ENCODE peak calls at places on chromosomes 11 and 22, in five cellular contexts. N, Z, R, A and H are unnamed samples.

GRCh38 chr22:44543362-44543761 is 45.3 kb upstream of the RTL6 start:
- DNase-seq in N (no peak), Z (no peak), R (no peak), A (no peak), H (no peak)

GRCh38 chr11:73223998-73224730 is 6.1 kb downstream of the P2RY2 start:
- DNase-seq in N (no peak), Z (no peak), R (no peak), A (no peak), H (peak)

GRCh38 chr11:83221694-83222093 is 28.2 kb downstream of the ANKRD42 start:
- DNase-seq in N (no peak), Z (no peak), R (no peak), A (no peak), H (no peak)

GRCh38 chr11:99822846-99823565 is 802.3 kb downstream of the CNTN5 start:
- DNase-seq in N (no peak), Z (no peak), R (peak), A (no peak), H (no peak)

GRCh38 chr22:43835736-43836135 is 23.6 kb upstream of the EFCAB6 start:
- DNase-seq in N (no peak), Z (no peak), R (no peak), A (no peak), H (no peak)

GRCh38 chr11:38491986-38492385 is 1894.0 kb upstream of the RAG2 start:
- DNase-seq in N (no peak), Z (no peak), R (no peak), A (no peak), H (no peak)

GRCh38 chr11:113201055-113201818 is 113.1 kb upstream of the TTC12 start:
- DNase-seq in N (no peak), Z (no peak), R (no peak), A (no peak), H (no peak)

GRCh38 chr11:102115557-102115956 is 5.3 kb downstream of the YAP1 start:
- DNase-seq in N (peak), Z (no peak), R (peak), A (no peak), H (no peak)

GRCh38 chr11:19903620-19904069 is 191.0 kb downstream of the NAV2 start:
- DNase-seq in N (peak), Z (peak), R (peak), A (peak), H (no peak)

GRCh38 chr11:118312328-118312727 is 7.8 kb downstream of the CD3E start:
- DNase-seq in N (no peak), Z (no peak), R (no peak), A (no peak), H (no peak)

GRCh38 chr11:128776088-128776433 is 82.2 kb downstream of the FLI1 start:
- DNase-seq in N (no peak), Z (no peak), R (no peak), A (no peak), H (no peak)

GRCh38 chr11:92886243-92886905 is 83.1 kb upstream of the MTNR1B start:
- DNase-seq in N (peak), Z (peak), R (peak), A (no peak), H (no peak)

GRCh38 chr22:23068096-23068831 is 2.1 kb upstream of the GNAZ start:
- DNase-seq in N (no peak), Z (no peak), R (no peak), A (peak), H (peak)

GRCh38 chr22:50474711-50475651 is at the start of gene SBF1:
- DNase-seq in N (peak), Z (peak), R (peak), A (peak), H (peak)

GRCh38 chr22:24325105-24325757 is 54.6 kb downstream of the SPECC1L start:
- DNase-seq in N (no peak), Z (peak), R (peak), A (no peak), H (no peak)

GRCh38 chr22:43276311-43276710 is 66.9 kb downstream of the SCUBE1 start:
- DNase-seq in N (peak), Z (no peak), R (peak), A (no peak), H (no peak)

GRCh38 chr11:61120099-61120864 is 18.0 kb downstream of the CD5 start:
- DNase-seq in N (no peak), Z (no peak), R (no peak), A (no peak), H (peak)

GRCh38 chr11:61817471-61818202 is 834 bp upstream of the FADS1 start:
- DNase-seq in N (peak), Z (no peak), R (no peak), A (no peak), H (no peak)

GRCh38 chr22:22327723-22328122 is 83.1 kb downstream of the VPREB1 start:
- DNase-seq in N (no peak), Z (no peak), R (no peak), A (no peak), H (no peak)

GRCh38 chr22:35868938-35869337 is 151.3 kb downstream of the APOL5 start:
- DNase-seq in N (peak), Z (no peak), R (peak), A (no peak), H (no peak)

GRCh38 chr11:114208371-114208770 is 87.8 kb upstream of the NNMT start:
- DNase-seq in N (no peak), Z (no peak), R (peak), A (no peak), H (no peak)

GRCh38 chr11:118746988-118747585 is 43.9 kb downstream of the DDX6 start:
- DNase-seq in N (no peak), Z (no peak), R (no peak), A (no peak), H (no peak)

GRCh38 chr11:57320719-57321387 is 3.9 kb downstream of the TNKS1BP1 start:
- DNase-seq in N (no peak), Z (no peak), R (no peak), A (no peak), H (no peak)

GRCh38 chr11:112132737-112133136 is 31.2 kb downstream of the IL18 start:
- DNase-seq in N (peak), Z (no peak), R (no peak), A (no peak), H (no peak)

GRCh38 chr11:73159981-73160777 is 18.1 kb upstream of the FCHSD2 start:
- DNase-seq in N (no peak), Z (no peak), R (no peak), A (no peak), H (no peak)

GRCh38 chr11:134562176-134562575 is 150.1 kb upstream of the B3GAT1 start:
- DNase-seq in N (no peak), Z (no peak), R (no peak), A (no peak), H (peak)

GRCh38 chr11:46342237-46342636 is 5.0 kb upstream of the DGKZ start:
- DNase-seq in N (no peak), Z (no peak), R (peak), A (peak), H (no peak)

GRCh38 chr11:62726156-62727006 is 876 bp downstream of the HNRNPUL2 start:
- DNase-seq in N (peak), Z (no peak), R (no peak), A (no peak), H (no peak)